ENCODE peak calls at places on chromosomes 7 and 10, in seven cellular contexts. N, P, J, E, Q, V and R are unnamed samples.

GRCh38 chr7:28804990-28805389 is 153.1 kb downstream of the TRIL start:
- DNase-seq in J (no peak), V (no peak), Q (no peak), P (no peak), E (no peak), N (no peak), R (no peak)

GRCh38 chr7:17516768-17517167 is 218.3 kb downstream of the AHR start:
- DNase-seq in N (no peak), J (no peak), P (no peak), V (no peak), E (no peak), Q (no peak), R (no peak)

GRCh38 chr7:148994576-148994975 is 33.7 kb downstream of the PDIA4 start:
- DNase-seq in V (no peak), E (no peak), N (no peak), P (no peak), J (no peak), Q (no peak), R (no peak)

GRCh38 chr10:45376364-45376801 is 2.4 kb downstream of the ALOX5 start:
- DNase-seq in P (no peak), E (no peak), Q (no peak), N (no peak), J (no peak), V (no peak), R (no peak)

GRCh38 chr7:34069676-34070075 is 164.3 kb downstream of the BMPER start:
- DNase-seq in P (no peak), N (no peak), V (no peak), E (no peak), Q (no peak), J (peak), R (no peak)

GRCh38 chr7:47538846-47539311 is 43.0 kb downstream of the TNS3 start:
- DNase-seq in Q (no peak), E (no peak), J (no peak), N (no peak), P (no peak), V (no peak), R (no peak)

GRCh38 chr7:91880016-91880412 is 488 bp downstream of the MTERF1 start:
- DNase-seq in V (no peak), N (no peak), J (no peak), E (no peak), P (no peak), Q (no peak), R (no peak)

GRCh38 chr10:119668461-119668860 is 17.3 kb downstream of the BAG3 start:
- DNase-seq in J (no peak), Q (no peak), E (no peak), N (no peak), P (no peak), V (no peak), R (no peak)

GRCh38 chr10:30502266-30503058 is 68.5 kb downstream of the MAP3K8 start:
- DNase-seq in P (no peak), N (peak), J (no peak), V (no peak), Q (no peak), E (no peak), R (peak)

GRCh38 chr10:132571565-132572544 is 34.3 kb downstream of the INPP5A start:
- DNase-seq in P (peak), Q (peak), J (peak), E (peak), V (peak), N (no peak), R (no peak)

GRCh38 chr10:15324113-15324512 is 47.0 kb downstream of the FAM171A1 start:
- DNase-seq in Q (no peak), E (no peak), N (no peak), V (no peak), P (no peak), J (no peak), R (no peak)

GRCh38 chr7:28296571-28297483 is 115.5 kb upstream of the CREB5 start:
- DNase-seq in E (peak), V (no peak), J (peak), N (peak), Q (no peak), P (no peak), R (no peak)

GRCh38 chr7:158648787-158649186 is 55.8 kb downstream of the NCAPG2 start:
- DNase-seq in Q (no peak), V (no peak), P (no peak), J (no peak), N (no peak), E (no peak), R (no peak)

GRCh38 chr10:70503776-70504175 is 25.2 kb downstream of the PALD1 start:
- DNase-seq in V (no peak), E (no peak), J (no peak), Q (no peak), P (no peak), N (no peak), R (no peak)

GRCh38 chr10:61354538-61354937 is 98.6 kb downstream of the TMEM26 start:
- DNase-seq in Q (no peak), E (no peak), P (no peak), J (no peak), N (no peak), V (no peak), R (no peak)

GRCh38 chr10:112565434-112566053 is 118.5 kb downstream of the VTI1A start:
- DNase-seq in Q (no peak), J (peak), V (no peak), N (no peak), E (no peak), P (peak), R (no peak)

GRCh38 chr7:11753441-11753840 is 78.6 kb downstream of the THSD7A start:
- DNase-seq in N (no peak), Q (no peak), V (no peak), J (peak), E (no peak), P (no peak), R (no peak)

GRCh38 chr10:123154943-123155505 is 822 bp downstream of the BUB3 start:
- DNase-seq in V (no peak), J (no peak), P (no peak), Q (peak), N (no peak), E (no peak), R (no peak)

GRCh38 chr10:103499881-103500280 is 6.4 kb downstream of the NEURL1 start:
- DNase-seq in V (no peak), J (no peak), P (no peak), E (no peak), N (no peak), Q (no peak), R (no peak)

GRCh38 chr10:86167762-86168128 is 198.8 kb downstream of the GRID1 start:
- DNase-seq in E (no peak), Q (no peak), N (no peak), P (no peak), V (no peak), J (no peak), R (no peak)

GRCh38 chr10:1577371-1577770 is 160.0 kb downstream of the ADARB2 start:
- DNase-seq in J (no peak), V (no peak), E (no peak), N (no peak), P (no peak), Q (no peak), R (no peak)

GRCh38 chr7:139647812-139648616 is 124.5 kb downstream of the CLEC2L start:
- DNase-seq in Q (no peak), E (no peak), P (no peak), V (no peak), J (peak), N (no peak), R (no peak)

GRCh38 chr7:41187322-41187721 is 515.6 kb downstream of the INHBA start:
- DNase-seq in Q (no peak), N (no peak), P (no peak), V (no peak), E (no peak), J (peak), R (no peak)

GRCh38 chr10:112278871-112279270 is 4.3 kb upstream of the TECTB start:
- DNase-seq in Q (no peak), P (no peak), J (no peak), V (no peak), E (no peak), N (no peak), R (no peak)

GRCh38 chr7:43113622-43114450 is 1.4 kb downstream of the HECW1 start:
- DNase-seq in E (no peak), V (no peak), J (no peak), P (no peak), N (no peak), Q (no peak), R (no peak)

GRCh38 chr7:50140688-50141087 is 47.6 kb upstream of the ZPBP start:
- DNase-seq in V (no peak), E (no peak), P (no peak), J (no peak), Q (no peak), N (no peak), R (no peak)

GRCh38 chr10:15370212-15370740 is 813 bp downstream of the FAM171A1 start:
- DNase-seq in N (no peak), P (peak), Q (no peak), J (peak), E (no peak), V (peak), R (peak)

GRCh38 chr10:113087082-113088029 is 137.3 kb downstream of the TCF7L2 start:
- DNase-seq in V (peak), J (peak), E (no peak), N (no peak), P (peak), Q (peak), R (no peak)

GRCh38 chr10:113132651-113133088 is 182.6 kb downstream of the TCF7L2 start:
- DNase-seq in P (no peak), V (no peak), N (no peak), E (no peak), Q (no peak), J (no peak), R (no peak)